ENCODE peak calls at places on chromosomes 2 and 18, in seven cellular contexts. Y is naive thymus-derived CD4-positive, alpha-beta T cell; X is neuronal stem cell; S is PC-3; R is brain microvascular endothelial cell; D is pancreas; I is right cardiac atrium. K is an unnamed sample.

GRCh38 chr2:186726938-186727337 is 33.1 kb downstream of the FAM171B start:
- DNase-seq in Y (no peak), X (no peak), S (peak; percentile 17), R (no peak), D (no peak), I (no peak), K (no peak)

GRCh38 chr18:35089918-35090550 is 48.8 kb downstream of the MAPRE2 start:
- DNase-seq in Y (no peak), X (no peak), S (no peak), R (no peak), D (no peak), I (no peak), K (no peak)

GRCh38 chr18:901769-902168 is 2.9 kb upstream of the ADCYAP1 start:
- DNase-seq in Y (no peak), X (no peak), S (no peak), R (no peak), D (no peak), I (no peak), K (no peak)

GRCh38 chr2:97741251-97741650 is 27.9 kb downstream of the ZAP70 start:
- DNase-seq in Y (no peak), X (no peak), S (no peak), R (no peak), D (peak; percentile 59), I (peak; percentile 7), K (peak; percentile 44)

GRCh38 chr2:168277276-168277675 is 29.9 kb upstream of the STK39 start:
- DNase-seq in Y (no peak), X (no peak), S (no peak), R (no peak), D (no peak), I (no peak), K (no peak)

GRCh38 chr2:164757934-164758695 is 83.5 kb downstream of the COBLL1 start:
- DNase-seq in Y (no peak), X (no peak), S (peak; percentile 81), R (peak; percentile 57), D (no peak), I (no peak), K (no peak)

GRCh38 chr2:226683926-226684562 is 115.6 kb downstream of the IRS1 start:
- DNase-seq in Y (no peak), X (no peak), S (no peak), R (no peak), D (no peak), I (no peak), K (no peak)

GRCh38 chr18:34659579-34660517 is 50.2 kb upstream of the DTNA start:
- DNase-seq in Y (no peak), X (peak; percentile 57), S (peak; percentile 79), R (peak; percentile 98), D (peak; percentile 85), I (peak; percentile 81), K (no peak)

GRCh38 chr2:123688504-123688903 is 336.6 kb upstream of the CNTNAP5 start:
- DNase-seq in Y (no peak), X (no peak), S (no peak), R (no peak), D (no peak), I (no peak), K (no peak)

GRCh38 chr2:220279372-220279771 is 651.9 kb downstream of the SLC4A3 start:
- DNase-seq in Y (no peak), X (no peak), S (peak; percentile 96), R (peak; percentile 81), D (no peak), I (no peak), K (no peak)

GRCh38 chr18:79371536-79372210 is 24.1 kb upstream of the NFATC1 start:
- DNase-seq in Y (no peak), X (no peak), S (no peak), R (no peak), D (no peak), I (no peak), K (no peak)

GRCh38 chr2:239436669-239437325 is 36.0 kb upstream of the HDAC4 start:
- DNase-seq in Y (no peak), X (no peak), S (no peak), R (no peak), D (no peak), I (no peak), K (no peak)

GRCh38 chr18:44899832-44900231 is 219.1 kb downstream of the SETBP1 start:
- DNase-seq in Y (no peak), X (no peak), S (no peak), R (no peak), D (no peak), I (no peak), K (no peak)

GRCh38 chr18:6058941-6059340 is 163.6 kb upstream of the TMEM200C start:
- DNase-seq in Y (no peak), X (peak; percentile 26), S (peak; percentile 14), R (peak; percentile 85), D (no peak), I (peak; percentile 37), K (no peak)

GRCh38 chr2:201959626-201960025 is 74.0 kb upstream of the FZD7 start:
- DNase-seq in Y (no peak), X (no peak), S (no peak), R (no peak), D (no peak), I (no peak), K (no peak)

GRCh38 chr2:3319745-3320566 is 57.7 kb downstream of the EIPR1 start:
- DNase-seq in Y (no peak), X (no peak), S (no peak), R (no peak), D (no peak), I (no peak), K (no peak)

GRCh38 chr2:64629329-64629781 is 24.4 kb downstream of the SERTAD2 start:
- DNase-seq in Y (no peak), X (no peak), S (no peak), R (no peak), D (no peak), I (no peak), K (no peak)

GRCh38 chr2:20326163-20326780 is 24.4 kb downstream of the PUM2 start:
- DNase-seq in Y (peak; percentile 33), X (peak; percentile 14), S (peak; percentile 72), R (peak; percentile 64), D (no peak), I (peak; percentile 30), K (peak; percentile 23)

DNA sequence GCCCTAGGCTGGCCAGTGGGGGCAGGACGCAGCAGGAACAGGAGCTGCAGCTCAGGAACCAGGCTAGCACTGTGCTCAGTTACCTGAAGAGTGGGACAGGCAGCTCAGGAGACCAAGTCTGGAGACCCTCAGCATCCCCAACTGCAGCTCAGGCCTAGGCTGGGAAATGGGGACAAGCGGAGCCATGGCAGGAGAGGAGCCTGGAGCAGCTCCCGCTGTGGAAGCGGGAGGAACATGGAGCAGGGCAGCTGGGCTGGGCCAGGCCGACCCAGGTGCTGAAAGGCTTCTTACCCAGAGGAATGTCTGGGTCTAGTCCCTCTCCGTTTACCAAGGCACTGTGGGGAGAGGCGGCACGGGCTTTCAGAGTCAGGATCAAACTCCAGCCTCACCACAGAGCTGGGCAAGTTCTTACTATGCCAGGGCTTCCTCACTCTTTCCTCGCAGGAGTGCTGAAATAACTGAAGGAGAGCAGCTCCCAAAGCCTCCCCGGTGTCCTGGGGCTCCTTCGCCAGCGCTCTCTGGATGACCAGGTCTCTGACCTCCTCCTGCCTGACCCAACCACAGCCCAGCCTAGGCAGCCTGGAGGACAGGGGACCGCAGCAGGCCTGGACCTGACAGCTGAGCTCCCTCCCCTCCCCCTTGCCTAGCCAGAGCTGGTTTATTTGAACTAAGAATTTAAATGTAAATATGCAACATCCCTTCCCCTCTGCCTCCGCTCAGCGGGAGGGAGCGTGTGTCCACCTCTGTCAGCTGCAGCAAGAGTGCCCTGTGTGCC is 247.8 kb upstream of the SIX2 start:
- DNase-seq in Y (no peak), X (no peak), S (no peak), R (no peak), D (no peak), I (no peak), K (no peak)
- H3K27ac ChIP-seq in Y (no peak overlapping the region), X (no peak overlapping the region), S (no peak overlapping the region), R (no peak overlapping the region), D (no peak overlapping the region), I (no peak overlapping the region), K (no peak overlapping the region)

GRCh38 chr2:70627499-70627898 is 73.9 kb upstream of the TGFA start:
- DNase-seq in Y (no peak), X (no peak), S (peak; percentile 76), R (no peak), D (no peak), I (no peak), K (no peak)

GRCh38 chr2:70632388-70632787 is 78.8 kb upstream of the TGFA start:
- DNase-seq in Y (no peak), X (no peak), S (no peak), R (no peak), D (no peak), I (no peak), K (no peak)

GRCh38 chr2:70630761-70631160 is 77.1 kb upstream of the TGFA start:
- DNase-seq in Y (no peak), X (no peak), S (no peak), R (no peak), D (no peak), I (no peak), K (no peak)

DNA sequence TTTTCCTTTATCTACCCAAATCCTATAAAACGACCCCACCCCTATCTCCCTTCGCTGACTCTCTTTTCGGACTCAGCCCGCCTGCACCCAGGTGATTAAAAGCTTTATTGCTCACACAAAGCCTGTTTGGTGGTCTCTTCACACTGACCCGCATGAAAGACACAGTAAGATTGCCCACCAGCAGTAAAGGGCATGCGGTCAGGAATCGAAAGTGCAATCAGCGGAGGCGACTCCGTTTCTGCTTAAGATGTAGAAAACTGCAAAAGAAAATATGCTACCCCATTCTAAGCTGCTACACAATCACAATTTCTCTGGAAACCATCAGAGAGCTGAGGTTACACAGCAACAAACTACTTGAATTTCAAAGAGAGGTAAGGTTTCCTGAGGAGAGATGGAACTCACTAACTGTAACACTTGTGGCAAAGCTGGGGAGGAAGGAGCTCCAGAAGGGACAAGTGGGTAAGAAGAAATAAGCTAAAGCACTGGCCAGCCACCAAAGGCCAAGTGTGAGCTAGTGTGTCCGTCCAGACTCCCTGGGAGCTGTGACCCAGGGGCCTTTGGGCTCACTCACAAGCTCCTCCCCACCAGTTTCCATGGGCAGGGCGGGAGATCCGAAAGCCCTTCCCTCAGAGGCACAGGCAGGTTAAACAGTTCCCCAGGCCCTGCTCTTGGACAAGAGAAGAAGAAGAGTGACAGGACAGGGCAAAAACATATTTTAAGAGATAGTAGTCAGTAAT is 72.8 kb upstream of the TGFA start:
- DNase-seq in Y (no peak), X (no peak), S (no peak), R (no peak), D (no peak), I (no peak), K (no peak)
- H3K4me3 ChIP-seq in Y (no peak overlapping the region), X (no peak overlapping the region), S (no peak overlapping the region), R (no peak overlapping the region), D (no peak overlapping the region), I (no peak overlapping the region), K (no peak overlapping the region)

DNA sequence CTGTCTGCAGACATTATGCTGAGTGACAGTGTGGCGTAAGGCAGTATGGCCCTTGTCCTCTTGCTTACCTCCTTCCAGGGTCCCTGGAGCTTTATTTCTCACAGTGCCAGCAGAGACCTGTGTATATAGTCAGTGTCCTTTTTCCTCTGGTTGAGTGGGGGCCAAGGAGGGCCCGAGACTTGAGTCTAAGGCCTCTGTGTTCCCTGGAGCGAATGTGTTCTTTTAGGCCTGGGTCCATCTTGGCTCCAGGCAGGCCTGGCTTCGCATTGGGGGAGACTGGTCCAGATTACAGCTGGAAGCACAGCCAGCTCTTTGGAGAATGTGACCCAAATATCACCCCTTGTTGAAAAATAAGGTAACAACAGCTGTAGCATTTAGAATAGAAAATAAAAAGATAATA is 4.9 kb downstream of the VAMP5 start:
- DNase-seq in Y (no peak), X (no peak), S (no peak), R (no peak), D (peak; percentile 13), I (peak; percentile 59), K (no peak)
- H3K27ac ChIP-seq in Y (no peak overlapping the region), X (no peak overlapping the region), S (no peak overlapping the region), R (no peak overlapping the region), D (peak overlapping the region; percentile 46), I (peak overlapping the region; percentile 69), K (no peak overlapping the region)

GRCh38 chr2:144686518-144687215 is 166.7 kb upstream of the ZEB2 start:
- DNase-seq in Y (no peak), X (no peak), S (no peak), R (no peak), D (no peak), I (no peak), K (no peak)
- H3K4me3 ChIP-seq in Y (no peak overlapping the region), X (no peak overlapping the region), S (no peak overlapping the region), R (no peak overlapping the region), D (no peak overlapping the region), I (no peak overlapping the region), K (no peak overlapping the region)